ENCODE peak calls at places on chromosomes 12 and 14, in four cellular contexts. A is uterus, S is lower leg skin, V is testis. Q is an unnamed sample.

GRCh38 chr12:54439521-54440255 is 20.6 kb upstream of the ITGA5 start:
- DNase-seq in S (no peak), A (no peak), V (no peak), Q (no peak)

GRCh38 chr12:121805171-121805687 is 1.4 kb downstream of the SETD1B start:
- DNase-seq in A (no peak), S (peak), V (no peak), Q (peak)

GRCh38 chr12:91627225-91627624 is 444.6 kb upstream of the DCN start:
- DNase-seq in A (no peak), V (no peak), S (no peak), Q (no peak)

GRCh38 chr12:88648625-88649024 is 68.4 kb upstream of the KITLG start:
- DNase-seq in V (no peak), S (no peak), A (no peak), Q (no peak)

GRCh38 chr14:57712101-57712500 is 153.8 kb downstream of the SLC35F4 start:
- DNase-seq in A (no peak), V (no peak), S (no peak), Q (no peak)

GRCh38 chr14:34536951-34537676 is 2.4 kb downstream of the EAPP start:
- DNase-seq in V (no peak), A (no peak), S (no peak), Q (no peak)

GRCh38 chr12:2397356-2398045 is 344.7 kb downstream of the CACNA1C start:
- DNase-seq in S (no peak), A (no peak), V (no peak), Q (peak)

GRCh38 chr12:52837341-52837741 is 3.2 kb upstream of the KRT79 start:
- DNase-seq in S (no peak), A (no peak), V (no peak), Q (peak)

GRCh38 chr12:30905483-30906009 is 21.0 kb upstream of the TSPAN11 start:
- DNase-seq in A (no peak), V (no peak), S (no peak), Q (no peak)

GRCh38 chr14:88421286-88421685 is 35.8 kb downstream of the SPATA7 start:
- DNase-seq in A (no peak), S (no peak), V (no peak), Q (no peak)

GRCh38 chr14:95816539-95816938 is 60.1 kb upstream of the TUNAR start:
- DNase-seq in S (peak), V (no peak), A (no peak), Q (no peak)

GRCh38 chr14:22715186-22715812 is 51.2 kb upstream of the OXA1L start:
- DNase-seq in A (no peak), S (no peak), V (no peak), Q (no peak)

GRCh38 chr12:12791756-12792346 is 6.4 kb downstream of the APOLD1 start:
- DNase-seq in A (no peak), V (peak), S (peak), Q (no peak)

GRCh38 chr12:126907900-126908764 is 1358.8 kb upstream of the TMEM132C start:
- DNase-seq in V (no peak), S (no peak), A (no peak), Q (no peak)

GRCh38 chr14:64503184-64503433 is 529 bp downstream of the ZBTB25 start:
- DNase-seq in V (no peak), A (no peak), S (peak), Q (no peak)

GRCh38 chr12:26697217-26697616 is 135.8 kb downstream of the ITPR2 start:
- DNase-seq in V (no peak), S (no peak), A (no peak), Q (no peak)

GRCh38 chr14:101598159-101598558 is 36.9 kb downstream of the DIO3 start:
- DNase-seq in V (peak), A (no peak), S (peak), Q (no peak)

GRCh38 chr12:77954156-77954555 is 123.5 kb downstream of the NAV3 start:
- DNase-seq in S (no peak), V (no peak), A (no peak), Q (no peak)

DNA sequence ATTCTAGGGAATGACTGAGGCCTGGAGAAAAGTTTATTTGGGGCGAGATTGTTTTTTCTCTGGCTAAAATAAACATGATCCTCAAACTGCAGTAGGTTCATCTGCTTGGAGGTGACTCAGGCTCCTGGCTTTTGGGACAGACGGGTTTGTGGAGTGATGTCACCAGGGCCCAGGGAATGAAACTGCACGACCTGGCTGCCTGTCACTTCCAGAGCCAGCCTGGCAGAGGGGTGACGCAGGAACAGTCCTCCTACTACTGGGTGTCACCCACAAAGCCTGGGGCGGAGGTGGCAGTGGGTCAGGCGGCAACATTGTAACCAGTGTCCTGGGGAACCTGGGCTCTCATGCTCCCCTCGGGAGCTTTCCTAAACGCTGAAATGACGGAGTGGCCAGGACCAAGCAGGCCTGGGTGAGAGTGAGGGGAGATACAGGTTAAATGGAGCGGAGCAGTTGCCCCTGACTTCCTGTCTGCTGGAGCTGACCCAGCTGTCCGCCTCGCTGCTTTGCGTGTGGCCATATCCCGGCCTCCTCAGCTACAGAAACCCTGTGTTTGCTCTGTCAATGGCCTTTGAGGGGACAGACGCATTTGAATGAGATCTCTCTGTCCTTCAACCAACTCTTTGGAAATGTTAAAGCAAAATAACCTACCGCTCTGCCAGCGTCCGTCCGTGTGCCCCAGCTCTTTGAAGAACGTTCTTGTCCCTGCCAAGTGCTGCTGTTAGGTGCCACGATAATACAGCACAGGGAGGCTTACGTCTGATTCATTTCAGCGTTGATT is 6.5 kb downstream of the HIP1R start:
- DNase-seq in S (peak), V (no peak), A (no peak), Q (peak)
- TF ChIP-seq POLR2A in S (no peak), V (no peak), A (no peak), Q (no peak)

DNA sequence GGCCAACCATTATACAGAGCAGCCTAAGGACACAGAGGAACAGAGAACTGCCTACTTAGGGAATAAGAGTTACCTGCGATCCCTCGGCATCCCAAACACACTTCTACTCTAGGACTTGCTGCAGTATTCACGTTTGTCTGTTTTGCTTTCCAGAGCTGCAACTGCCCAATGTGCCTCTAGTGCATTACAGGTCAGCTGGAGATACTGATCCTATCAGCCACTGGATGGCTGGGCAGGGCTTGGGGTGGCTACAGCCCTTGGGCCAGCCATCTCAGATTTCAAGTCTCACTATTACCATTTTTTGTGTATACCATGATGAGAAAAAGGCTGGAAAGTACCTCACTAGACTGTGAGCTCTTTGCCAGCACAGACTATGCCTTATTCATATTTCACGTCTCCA is 4.6 kb downstream of the ARF3 start:
- DNase-seq in A (no peak), S (no peak), V (no peak), Q (no peak)
- TF ChIP-seq POLR2A in A (no peak), S (no peak), V (no peak), Q (no peak)

DNA sequence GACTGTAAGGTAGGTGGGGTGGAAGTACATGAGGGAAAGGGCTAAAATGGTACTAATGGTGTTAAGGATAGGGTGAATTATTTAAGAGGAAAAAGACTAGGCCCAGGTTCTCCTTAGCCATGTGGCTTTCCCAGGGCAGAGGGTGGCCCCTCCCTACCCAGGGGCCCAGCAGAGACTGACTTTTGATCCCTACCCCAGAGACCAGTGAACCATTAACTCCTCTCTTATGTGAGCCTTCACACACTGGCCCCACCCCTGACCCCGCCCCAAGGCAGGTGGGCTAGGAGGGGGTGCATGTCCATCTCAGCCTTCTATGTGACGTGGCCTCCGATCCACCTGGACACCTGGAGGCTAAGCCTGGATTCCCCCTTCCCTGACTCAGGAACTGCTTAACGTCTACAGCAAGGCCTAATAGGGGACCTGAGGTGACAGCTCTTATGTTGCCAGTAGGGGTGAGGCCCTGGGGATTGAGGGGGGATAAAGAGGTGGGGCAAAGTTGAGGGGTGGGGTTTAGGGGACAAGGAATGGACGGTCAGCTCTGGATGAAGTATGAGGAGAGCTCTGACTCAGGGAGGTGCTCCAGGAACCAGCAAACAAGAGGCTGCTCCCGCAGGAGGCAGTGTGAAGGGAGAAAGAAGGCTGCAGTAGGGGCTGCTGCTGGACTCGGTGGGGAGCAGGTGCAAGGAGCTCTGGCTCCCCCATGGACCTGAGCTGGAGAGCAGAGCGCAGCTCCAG is 765 bp downstream of the SLC39A5 start:
- DNase-seq in A (no peak), S (no peak), V (no peak), Q (no peak)
- TF ChIP-seq POLR2A in A (no peak), S (no peak), V (no peak), Q (no peak)

GRCh38 chr12:76559277-76560082 is at the start of gene OSBPL8:
- DNase-seq in S (peak), A (peak), V (peak), Q (peak)
- TF ChIP-seq POLR2A in S (no peak), A (peak), V (peak), Q (peak)

GRCh38 chr12:111437816-111438454 is 32.2 kb downstream of the SH2B3 start:
- DNase-seq in A (no peak), V (no peak), S (peak), Q (peak)
- TF ChIP-seq POLR2A in A (no peak), V (no peak), S (no peak), Q (no peak)

GRCh38 chr12:83225806-83226205 is 539.1 kb downstream of the TMTC2 start:
- DNase-seq in S (no peak), V (no peak), A (no peak), Q (no peak)
- TF ChIP-seq POLR2A in S (no peak), V (no peak), A (no peak), Q (no peak)

DNA sequence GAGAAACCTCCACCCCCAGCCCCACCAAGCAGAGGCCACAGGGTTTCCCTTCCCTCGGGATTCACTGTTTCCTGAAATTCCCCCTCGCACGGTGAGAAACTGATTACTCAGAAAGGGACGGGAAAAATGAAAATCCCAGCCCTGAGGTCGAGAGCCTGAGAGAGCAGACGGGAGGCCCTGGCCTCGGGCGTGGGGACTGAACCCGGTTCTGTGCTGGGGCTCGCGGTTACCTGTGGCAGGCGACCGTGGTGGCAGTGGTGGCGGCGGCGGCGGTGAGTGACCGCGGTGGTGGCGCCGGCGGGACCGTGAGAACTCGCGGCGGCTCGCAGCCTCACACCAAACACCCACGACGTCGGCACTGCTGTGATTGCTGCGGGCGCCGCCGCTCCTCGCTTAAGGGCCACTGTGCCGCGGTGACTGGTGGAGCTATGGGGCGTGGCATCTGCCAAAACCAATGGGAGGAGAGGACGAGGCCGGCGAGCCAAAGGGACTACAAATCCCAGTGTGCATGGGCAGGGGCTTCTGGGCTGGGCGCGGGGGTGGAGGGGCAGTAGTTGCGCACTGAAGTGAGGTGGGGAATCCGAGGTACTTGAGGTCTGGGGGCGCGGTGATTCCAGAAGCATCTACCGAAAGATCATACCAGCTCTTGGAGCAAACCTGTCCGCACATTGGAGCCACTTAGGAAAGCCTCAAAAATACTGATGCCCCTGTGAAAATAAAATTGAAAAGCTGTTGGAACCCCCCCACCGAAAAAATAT is at the start of gene LGMN:
- DNase-seq in S (peak), A (peak), V (peak), Q (peak)
- TF ChIP-seq POLR2A in S (no peak), A (peak), V (peak), Q (peak)

DNA sequence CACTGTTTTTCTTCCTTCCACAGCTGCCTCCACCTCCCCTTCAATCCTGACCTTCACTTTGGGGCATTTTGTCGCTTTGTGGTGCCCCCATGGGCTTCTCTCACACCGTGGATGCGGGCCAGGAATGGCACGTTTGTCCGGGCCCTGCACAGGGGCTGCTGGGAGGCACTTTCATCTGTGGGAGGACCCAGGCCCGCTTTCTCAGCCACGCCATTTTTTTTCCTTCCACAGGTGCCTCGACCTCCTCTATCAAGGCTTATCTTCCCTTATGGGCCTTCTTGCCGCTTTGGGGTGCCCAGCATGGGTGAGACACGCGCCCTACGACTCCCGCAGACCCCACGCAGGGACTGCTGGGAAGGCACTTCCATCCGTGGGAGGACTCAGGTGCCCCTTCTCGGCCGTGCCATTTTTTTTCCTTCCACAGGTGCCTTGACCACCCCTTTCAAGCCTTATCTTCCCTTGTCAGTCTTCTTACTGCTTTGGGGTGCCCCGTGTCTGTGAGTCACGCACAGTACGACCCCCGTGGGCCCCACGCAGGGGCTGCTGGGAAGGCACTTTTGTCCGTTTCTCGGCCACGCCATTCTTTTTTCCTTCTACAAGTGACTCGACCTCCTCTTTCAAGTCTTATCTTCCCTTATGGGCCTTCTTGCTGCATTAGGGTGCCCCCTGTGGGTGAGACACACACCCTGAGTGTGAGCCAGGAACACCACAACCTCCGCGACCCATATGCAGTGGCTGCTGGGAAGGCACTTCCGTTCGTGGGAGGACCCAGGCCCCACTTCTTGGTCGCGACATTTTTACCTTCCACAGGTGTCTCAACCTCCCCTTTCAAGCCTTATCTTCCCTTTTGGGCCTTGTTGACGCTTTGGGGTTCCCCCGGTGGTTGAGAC is 270.7 kb downstream of the ALG10 start:
- DNase-seq in S (peak), V (no peak), A (peak), Q (no peak)
- TF ChIP-seq POLR2A in S (no peak), V (no peak), A (no peak), Q (no peak)

GRCh38 chr12:109998904-109999648 is at the start of gene ANKRD13A:
- DNase-seq in A (peak), S (peak), V (peak), Q (peak)
- TF ChIP-seq POLR2A in A (peak), S (no peak), V (no peak), Q (peak)